ENCODE peak calls at places on chromosomes 12 and 14, in six cellular contexts. F, K, C, W, V and Y are unnamed samples.

GRCh38 chr14:54813081-54813480 is 89.5 kb downstream of the GCH1 start:
- DNase-seq in C (no peak), V (no peak), W (no peak), K (no peak), F (no peak), Y (no peak)

GRCh38 chr14:79585845-79586244 is 625.5 kb downstream of the DIO2 start:
- DNase-seq in F (no peak), W (no peak), C (no peak), K (no peak), V (no peak), Y (no peak)

GRCh38 chr14:89027097-89027740 is 202.8 kb downstream of the TTC8 start:
- DNase-seq in F (no peak), K (peak; percentile 89), W (peak; percentile 27), V (no peak), C (peak; percentile 21), Y (peak; percentile 16)

GRCh38 chr12:46218509-46219095 is 50.2 kb downstream of the SLC38A1 start:
- DNase-seq in F (no peak), W (no peak), V (no peak), C (no peak), K (no peak), Y (no peak)

GRCh38 chr14:70257526-70257925 is 68.8 kb upstream of the SLC8A3 start:
- DNase-seq in C (no peak), W (peak; percentile 64), F (no peak), V (no peak), K (peak; percentile 78), Y (no peak)

GRCh38 chr12:49527361-49528130 is 11.3 kb upstream of the KCNH3 start:
- DNase-seq in V (no peak), C (no peak), W (no peak), F (no peak), K (no peak), Y (no peak)

GRCh38 chr12:130031571-130032189 is 127.9 kb upstream of the TMEM132D start:
- DNase-seq in K (peak; percentile 99), C (peak; percentile 60), V (no peak), F (peak; percentile 82), W (peak; percentile 71), Y (peak; percentile 48)

GRCh38 chr12:75086086-75087038 is 123.3 kb downstream of the KCNC2 start:
- DNase-seq in F (no peak), C (no peak), K (no peak), V (no peak), W (no peak), Y (no peak)

GRCh38 chr14:76117789-76118188 is 33.9 kb upstream of the GPATCH2L start:
- DNase-seq in F (peak; percentile 79), W (no peak), K (no peak), C (no peak), V (no peak), Y (no peak)

GRCh38 chr14:57751400-57751799 is 114.5 kb downstream of the SLC35F4 start:
- DNase-seq in K (no peak), C (no peak), F (no peak), V (no peak), W (no peak), Y (no peak)

GRCh38 chr12:1837541-1838206 is 17.3 kb downstream of the LRTM2 start:
- DNase-seq in C (peak; percentile 90), K (no peak), V (no peak), W (no peak), F (peak; percentile 90), Y (no peak)

GRCh38 chr14:51304956-51305355 is 64.9 kb downstream of the TMX1 start:
- DNase-seq in W (no peak), C (no peak), K (no peak), F (no peak), V (no peak), Y (no peak)

GRCh38 chr12:111224196-111225066 is 144.5 kb downstream of the PHETA1 start:
- DNase-seq in C (no peak), K (no peak), F (peak; percentile 79), V (no peak), W (no peak), Y (peak; percentile 65)

GRCh38 chr14:73714656-73715081 is 485 bp upstream of the PNMA1 start:
- DNase-seq in C (no peak), W (peak; percentile 21), F (peak; percentile 75), K (no peak), V (no peak), Y (no peak)

GRCh38 chr12:64694130-64695078 is 64.8 kb downstream of the GNS start:
- DNase-seq in K (no peak), C (no peak), W (peak; percentile 70), F (no peak), V (no peak), Y (no peak)
- TF ChIP-seq GABPA in K (no peak), C (no peak), W (no peak), F (no peak), V (no peak), Y (no peak)

GRCh38 chr12:59620326-59620725 is 24.5 kb downstream of the SLC16A7 start:
- DNase-seq in F (no peak), W (no peak), K (no peak), V (no peak), C (no peak), Y (peak; percentile 25)
- TF ChIP-seq GABPA in F (no peak), W (no peak), K (no peak), V (no peak), C (no peak), Y (no peak)

GRCh38 chr14:101112351-101113107 is 209.0 kb upstream of the RTL1 start:
- DNase-seq in F (peak; percentile 20), C (no peak), K (peak; percentile 26), V (no peak), W (no peak), Y (no peak)

GRCh38 chr14:101114726-101115481 is 211.4 kb upstream of the RTL1 start:
- DNase-seq in F (no peak), V (no peak), C (no peak), K (peak; percentile 29), W (no peak), Y (no peak)

GRCh38 chr14:101113108-101113612 is 209.6 kb upstream of the RTL1 start:
- DNase-seq in C (no peak), K (peak; percentile 27), W (no peak), V (no peak), F (no peak), Y (no peak)

GRCh38 chr14:101115652-101116051 is 212.1 kb upstream of the RTL1 start:
- DNase-seq in K (peak; percentile 14), F (no peak), V (no peak), W (no peak), C (no peak), Y (no peak)

DNA sequence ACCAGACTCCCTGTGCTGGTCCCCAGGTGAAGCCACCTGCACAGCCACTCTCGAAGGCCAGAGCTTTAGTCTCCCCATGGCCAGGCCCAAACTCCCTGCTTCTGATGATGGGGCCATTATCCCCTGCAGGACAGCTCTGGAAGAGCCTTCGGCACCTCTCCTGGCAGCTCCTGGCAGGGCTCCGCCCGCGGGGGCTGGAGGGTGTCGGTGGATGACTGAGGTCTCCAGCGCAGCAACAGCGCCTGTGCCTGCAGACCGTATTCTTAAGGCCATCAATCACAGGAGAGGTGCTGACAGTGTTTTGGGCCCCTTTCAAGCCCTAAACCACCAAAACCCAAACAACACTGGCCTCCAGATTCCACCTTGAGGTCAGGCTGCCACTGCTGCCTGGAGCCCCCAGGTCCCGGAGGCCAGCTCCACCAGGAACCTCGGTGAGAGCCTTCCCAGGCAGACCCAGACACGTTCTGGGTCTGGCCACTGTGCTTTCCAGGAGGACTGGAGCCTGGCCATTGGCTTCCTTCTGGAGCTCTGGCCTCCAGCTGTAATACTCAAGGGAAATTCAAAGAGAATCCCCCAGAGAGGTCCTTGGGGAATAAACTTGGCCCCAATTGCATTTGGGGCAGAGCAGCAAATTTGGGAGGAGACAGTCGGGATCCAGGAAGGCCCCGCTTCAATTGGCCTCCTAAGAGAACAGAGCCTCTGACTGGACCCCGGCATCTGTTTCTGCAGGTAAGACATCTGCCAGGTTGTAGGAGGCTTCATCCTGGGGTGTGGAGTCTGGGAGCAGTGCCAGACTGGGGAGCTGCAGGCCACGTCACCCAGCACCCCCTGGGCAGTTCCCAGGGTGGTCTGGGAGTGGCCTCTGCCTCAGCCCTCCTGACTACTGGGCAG is 210.6 kb upstream of the RTL1 start:
- DNase-seq in W (no peak), F (peak; percentile 13), V (no peak), C (no peak), K (peak; percentile 33), Y (no peak)
- TF ChIP-seq GABPA in W (no peak), F (no peak), V (no peak), C (no peak), K (no peak), Y (no peak)

DNA sequence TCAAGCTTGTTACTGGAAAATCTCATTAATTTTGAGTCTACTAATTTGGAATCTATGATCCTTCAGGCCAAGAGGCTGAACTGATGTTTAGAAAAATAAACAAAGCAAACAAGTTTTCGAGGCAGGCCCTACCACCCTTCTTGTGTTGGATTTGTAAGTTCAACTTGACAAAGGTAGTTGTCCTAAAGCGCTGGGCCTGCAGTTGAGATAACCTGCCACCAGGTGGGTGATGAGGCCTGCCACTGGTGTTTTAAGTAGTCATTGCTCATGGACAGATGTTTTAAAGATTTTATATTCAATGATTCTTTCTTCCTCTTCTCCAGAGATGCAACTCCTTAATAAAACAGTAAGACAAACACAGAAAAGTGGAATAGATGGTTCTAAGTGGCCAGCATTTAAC is 19.4 kb downstream of the ACVRL1 start:
- DNase-seq in C (peak; percentile 23), F (no peak), W (peak; percentile 79), V (no peak), K (no peak), Y (no peak)
- TF ChIP-seq GABPA in C (no peak), F (no peak), W (no peak), V (no peak), K (no peak), Y (no peak)

DNA sequence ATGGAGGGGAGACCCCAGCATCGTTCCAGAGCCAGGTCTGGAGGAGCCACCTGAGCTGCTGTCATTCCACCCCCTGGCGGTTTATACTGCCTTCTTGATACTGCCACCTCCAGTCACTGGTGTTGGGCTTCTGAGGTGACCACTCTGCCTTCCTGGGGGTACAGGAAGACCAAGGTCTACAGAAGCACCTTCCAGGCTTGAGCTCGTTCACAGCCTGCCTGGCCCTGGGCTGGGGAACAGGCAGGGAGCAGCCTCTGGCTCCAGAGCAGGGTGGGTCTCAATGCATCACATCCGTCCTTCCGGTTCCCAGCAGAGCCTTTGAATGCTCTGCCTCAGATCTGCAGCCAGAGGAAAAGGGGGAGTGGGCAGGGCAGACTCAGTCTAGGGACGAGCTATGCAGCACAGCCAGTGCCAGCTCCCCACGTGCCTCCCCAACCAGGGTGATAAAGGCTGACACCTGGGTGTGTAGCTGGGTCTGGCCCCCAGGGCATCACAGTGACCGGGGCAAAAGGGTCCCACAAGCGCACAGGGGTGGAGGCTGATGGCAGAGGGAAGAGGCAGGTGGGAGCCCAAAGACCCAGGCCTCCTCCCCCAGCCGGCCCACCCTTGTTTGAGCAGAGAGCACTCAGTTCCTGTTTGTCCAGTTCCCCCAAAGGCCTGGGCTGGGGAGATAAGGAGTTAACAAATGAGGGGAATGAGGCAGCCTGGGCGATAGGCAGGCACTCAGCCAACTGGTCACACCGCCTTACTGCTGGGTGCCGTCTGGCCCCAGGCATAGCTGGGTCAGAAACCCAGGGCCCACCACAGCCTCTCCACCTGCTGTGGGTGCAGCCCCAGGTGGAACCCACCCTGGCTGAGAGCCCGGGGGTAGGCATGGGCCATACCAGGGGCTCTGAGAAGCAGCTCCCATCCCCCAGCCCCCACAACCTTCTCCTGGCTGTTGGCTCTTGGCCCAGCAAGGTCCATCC is 17.1 kb downstream of the DEGS2 start:
- DNase-seq in W (peak; percentile 96), C (no peak), V (no peak), K (no peak), F (peak; percentile 93), Y (peak; percentile 33)
- TF ChIP-seq GABPA in W (peak; percentile 57), C (no peak), V (no peak), K (no peak), F (no peak), Y (no peak)